ENCODE peak calls at places on chromosomes 7 and 10, in five cellular contexts. X, A, T, C and U are unnamed samples. For H3K36me3 and H3K4me1, the result is how much of the 10 kb centered on the place peaks cover.

GRCh38 chr10:114485695-114486400 is 81.5 kb upstream of the AFAP1L2 start:
- DNase-seq in X (no peak), A (no peak), T (no peak), C (no peak), U (no peak)

GRCh38 chr7:111741811-111742240 is 179.5 kb upstream of the IMMP2L start:
- DNase-seq in X (peak), A (peak), T (no peak), C (peak), U (peak)

GRCh38 chr10:70284542-70285150 is 842 bp upstream of the NPFFR1 start:
- DNase-seq in X (no peak), A (no peak), T (no peak), C (no peak), U (no peak)

GRCh38 chr7:121605297-121605640 is 209.2 kb upstream of the FAM3C start:
- DNase-seq in X (peak), A (no peak), T (no peak), C (peak), U (no peak)

GRCh38 chr10:1132584-1132983 is 76.4 kb downstream of the WDR37 start:
- DNase-seq in X (no peak), A (no peak), T (no peak), C (no peak), U (no peak)

GRCh38 chr10:15363031-15363430 is 8.1 kb downstream of the FAM171A1 start:
- DNase-seq in X (no peak), A (no peak), T (no peak), C (no peak), U (no peak)

GRCh38 chr7:155913719-155914118 is 101.5 kb upstream of the SHH start:
- DNase-seq in X (no peak), A (no peak), T (no peak), C (no peak), U (no peak)

GRCh38 chr10:118911361-118911760 is 118.2 kb upstream of the NANOS1 start:
- DNase-seq in X (peak), A (no peak), T (no peak), C (peak), U (no peak)

GRCh38 chr10:106696239-106696638 is 468.3 kb downstream of the SORCS1 start:
- DNase-seq in X (no peak), A (no peak), T (no peak), C (no peak), U (no peak)

GRCh38 chr7:156379242-156380070 is 261.1 kb upstream of the RNF32 start:
- DNase-seq in X (no peak), A (no peak), T (no peak), C (no peak), U (no peak)

GRCh38 chr7:35839860-35840854 is 39.3 kb downstream of the SEPTIN7 start:
- DNase-seq in X (peak), A (no peak), T (no peak), C (peak), U (no peak)

GRCh38 chr7:142859829-142860228 is 5.0 kb downstream of the EPHB6 start:
- DNase-seq in X (peak), A (no peak), T (no peak), C (peak), U (no peak)

GRCh38 chr10:110008518-110009339 is 945 bp downstream of the ADD3 start:
- DNase-seq in X (peak), A (peak), T (peak), C (no peak), U (peak)

GRCh38 chr10:100883322-100883821 is 29.4 kb upstream of the SLF2 start:
- DNase-seq in X (no peak), A (no peak), T (no peak), C (no peak), U (no peak)

GRCh38 chr7:143285806-143286521 is 1.2 kb downstream of the TMEM139 start:
- DNase-seq in X (no peak), A (no peak), T (no peak), C (no peak), U (no peak)

GRCh38 chr7:16811555-16811954 is 6.8 kb upstream of the AGR2 start:
- DNase-seq in X (no peak), A (no peak), T (no peak), C (peak), U (no peak)

GRCh38 chr10:94890264-94891022 is 48.0 kb upstream of the CYP2C9 start:
- DNase-seq in X (no peak), A (no peak), T (no peak), C (no peak), U (no peak)

GRCh38 chr10:117221156-117221711 is 19.7 kb upstream of the SLC18A2 start:
- DNase-seq in X (peak), A (no peak), T (no peak), C (no peak), U (no peak)

GRCh38 chr7:125316451-125316850 is 386.8 kb upstream of the POT1 start:
- DNase-seq in X (peak), A (no peak), T (no peak), C (no peak), U (no peak)

GRCh38 chr7:30845426-30846135 is 66.1 kb upstream of the AQP1 start:
- DNase-seq in X (peak), A (no peak), T (no peak), C (peak), U (no peak)

GRCh38 chr10:794382-794956 is 105.0 kb upstream of the DIP2C start:
- DNase-seq in X (peak), A (no peak), T (no peak), C (peak), U (no peak)

GRCh38 chr7:68216046-68216445 is 1219.4 kb downstream of the TYW1 start:
- DNase-seq in X (peak), A (no peak), T (no peak), C (no peak), U (no peak)

GRCh38 chr10:593016-593415 is 96.5 kb downstream of the DIP2C start:
- DNase-seq in X (no peak), A (no peak), T (no peak), C (no peak), U (no peak)

GRCh38 chr7:99173787-99174186 is 29.9 kb upstream of the SMURF1 start:
- DNase-seq in X (no peak), A (no peak), T (no peak), C (no peak), U (no peak)

GRCh38 chr7:137287651-137288258 is 55.8 kb downstream of the PTN start:
- DNase-seq in X (peak), A (no peak), T (no peak), C (peak), U (no peak)

GRCh38 chr7:95989301-95989700 is 216.9 kb downstream of the DYNC1I1 start:
- DNase-seq in X (no peak), A (no peak), T (no peak), C (no peak), U (no peak)

GRCh38 chr10:31268616-31269303 is 50.3 kb upstream of the ZEB1 start:
- DNase-seq in X (no peak), A (no peak), T (no peak), C (no peak), U (no peak)

GRCh38 chr10:110275140-110275729 is 29.5 kb downstream of the SMNDC1 start:
- DNase-seq in X (no peak), A (no peak), T (no peak), C (no peak), U (no peak)

GRCh38 chr10:15742831-15743230 is 23.1 kb upstream of the ITGA8 start:
- DNase-seq in X (no peak), A (no peak), T (no peak), C (no peak), U (no peak)

GRCh38 chr10:26939290-26939956 is 78.7 kb upstream of the ABI1 start:
- DNase-seq in X (no peak), A (no peak), T (no peak), C (no peak), U (no peak)

GRCh38 chr10:24206926-24207701 is 1.8 kb upstream of the KIAA1217 start:
- DNase-seq in X (no peak), A (no peak), T (no peak), C (no peak), U (no peak)

DNA sequence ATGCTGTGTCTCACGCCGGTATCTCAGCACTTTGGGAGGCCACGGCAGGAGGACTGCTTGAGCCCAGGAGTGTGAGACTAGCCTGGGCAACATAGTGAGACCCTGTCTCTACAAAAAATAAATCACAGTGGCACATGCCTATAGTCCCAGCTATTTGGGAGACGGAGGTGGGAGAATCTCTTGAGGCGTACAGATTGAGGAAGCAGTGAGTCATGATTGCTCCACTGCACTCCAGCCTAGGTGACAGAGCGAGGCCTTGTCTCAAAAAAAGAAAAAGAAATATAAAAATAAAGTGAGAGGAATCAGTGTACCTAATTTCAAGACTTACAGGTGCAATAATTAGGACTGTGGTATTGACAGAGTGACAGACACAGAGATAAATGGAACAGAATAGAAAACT is 23.9 kb downstream of the SLC25A40 start:
- DNase-seq in X (no peak), A (no peak), T (no peak), C (no peak), U (no peak)
- H3K36me3 ChIP-seq in X (under half), A (under half), T (under half), C (under half), U (under half)

DNA sequence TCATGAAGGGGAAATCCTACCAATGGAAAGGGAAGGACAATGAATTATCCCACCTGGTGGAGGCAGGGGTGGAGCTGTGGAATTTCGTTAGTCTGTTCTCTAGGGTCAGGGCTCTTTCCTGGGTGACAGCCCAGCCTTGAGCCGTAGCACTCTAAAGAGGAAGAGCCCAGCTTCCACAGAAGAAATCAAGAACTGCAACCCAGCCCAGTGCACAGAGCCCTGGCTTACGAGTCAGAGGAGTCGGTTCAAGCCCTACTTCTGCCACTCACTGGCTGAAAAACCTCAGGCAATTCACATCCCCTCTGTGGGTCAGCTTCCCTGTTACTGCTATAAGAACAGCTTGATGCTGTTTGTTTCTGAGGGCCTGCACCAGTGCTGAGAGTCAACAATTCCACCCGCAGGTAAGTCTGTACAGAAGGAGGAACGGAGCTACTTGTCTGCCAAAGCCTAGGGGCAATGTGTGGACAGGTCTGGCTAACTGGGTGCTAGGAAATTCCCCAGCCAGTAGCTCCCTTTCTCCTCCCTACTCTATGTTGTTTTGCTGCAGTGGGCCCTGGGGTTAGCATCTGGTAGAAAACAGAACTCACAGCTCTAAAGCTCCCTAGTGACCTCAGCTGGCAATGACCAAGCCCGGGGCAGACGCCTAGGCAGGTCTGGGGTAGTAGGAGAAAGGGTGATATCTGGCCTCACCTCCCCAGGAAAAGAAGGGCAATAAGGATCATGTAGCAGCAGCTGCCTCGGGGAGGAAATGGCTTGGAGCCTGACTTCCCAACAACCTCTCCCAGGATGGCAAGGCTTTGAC is 3.3 kb downstream of the AVPI1 start:
- DNase-seq in X (peak), A (no peak), T (no peak), C (peak), U (no peak)
- H3K4me1 ChIP-seq in X (under half), A (under half), T (under half), C (under half), U (under half)

GRCh38 chr7:152185514-152185913 is 160.0 kb downstream of the GALNT11 start:
- DNase-seq in X (peak), A (no peak), T (no peak), C (peak), U (no peak)
- H3K36me3 ChIP-seq in X (half or more), A (half or more), T (under half), C (under half), U (half or more)

DNA sequence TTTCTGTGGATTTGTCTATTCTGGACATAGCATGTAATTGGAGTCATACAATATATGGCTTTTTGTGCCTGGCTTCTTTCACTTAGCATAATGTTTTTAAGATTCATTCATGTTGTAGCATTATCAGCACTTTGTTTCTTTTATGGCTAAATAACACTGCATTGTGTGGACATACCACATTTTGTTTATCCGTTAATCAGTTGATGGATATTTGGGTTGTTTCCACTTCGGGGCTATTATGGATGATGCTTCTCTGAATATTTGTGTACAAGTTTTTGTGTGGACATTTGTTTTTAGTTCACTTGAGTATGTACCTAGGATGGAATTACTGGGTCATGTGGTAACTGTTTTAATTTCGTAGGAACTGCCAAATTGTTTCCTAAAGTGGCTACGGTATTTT is 6.4 kb downstream of the LCOR start:
- DNase-seq in X (no peak), A (no peak), T (no peak), C (no peak), U (no peak)
- H3K4me1 ChIP-seq in X (under half), A (under half), T (under half), C (under half), U (under half)

GRCh38 chr7:151125835-151126481 is 39.7 kb downstream of the AGAP3 start:
- DNase-seq in X (peak), A (no peak), T (no peak), C (peak), U (no peak)

GRCh38 chr7:151124205-151124880 is 38.1 kb downstream of the AGAP3 start:
- DNase-seq in X (no peak), A (no peak), T (no peak), C (no peak), U (no peak)

GRCh38 chr7:151124899-151125399 is 38.7 kb downstream of the AGAP3 start:
- DNase-seq in X (no peak), A (no peak), T (no peak), C (no peak), U (no peak)

GRCh38 chr7:151126500-151127137 is 40.3 kb downstream of the AGAP3 start:
- DNase-seq in X (no peak), A (no peak), T (no peak), C (no peak), U (no peak)

GRCh38 chr7:151125459-151125834 is 39.2 kb downstream of the AGAP3 start:
- DNase-seq in X (peak), A (no peak), T (no peak), C (peak), U (no peak)
- H3K36me3 ChIP-seq in X (under half), A (under half), T (half or more), C (under half), U (under half)

GRCh38 chr10:61752111-61753011 is 89.6 kb downstream of the CABCOCO1 start:
- DNase-seq in X (peak), A (no peak), T (no peak), C (peak), U (peak)
- H3K4me1 ChIP-seq in X (under half), A (under half), T (under half), C (under half), U (under half)

GRCh38 chr7:76060842-76061241 is 12.9 kb downstream of the MDH2 start:
- DNase-seq in X (no peak), A (no peak), T (no peak), C (no peak), U (no peak)
- H3K36me3 ChIP-seq in X (half or more), A (half or more), T (half or more), C (under half), U (half or more)

DNA sequence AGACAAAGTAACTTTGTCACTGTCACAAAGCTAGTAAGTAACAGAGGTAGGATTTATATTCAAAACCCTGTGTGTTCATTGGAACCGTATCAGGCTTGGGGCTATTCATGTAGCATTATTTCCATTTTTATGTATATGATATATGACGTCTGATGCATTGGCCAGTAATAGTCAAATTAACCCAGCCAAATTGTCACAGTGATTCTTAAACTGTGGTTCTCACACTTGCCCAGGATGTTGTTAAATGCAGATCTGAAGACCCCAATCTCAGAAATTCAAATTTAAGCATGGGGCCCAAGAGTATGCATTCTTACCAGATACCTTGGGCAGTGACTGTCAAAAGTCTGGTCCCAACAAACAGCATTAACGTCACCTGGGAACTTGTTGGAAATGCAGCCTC is 63.9 kb downstream of the C1GALT1 start:
- DNase-seq in X (no peak), A (no peak), T (no peak), C (no peak), U (no peak)
- H3K4me1 ChIP-seq in X (under half), A (under half), T (under half), C (under half), U (under half)

GRCh38 chr10:79139124-79139835 is 70.5 kb downstream of the ZMIZ1 start:
- DNase-seq in X (peak), A (no peak), T (no peak), C (peak), U (no peak)

GRCh38 chr10:79137404-79137803 is 68.6 kb downstream of the ZMIZ1 start:
- DNase-seq in X (no peak), A (no peak), T (no peak), C (no peak), U (no peak)

GRCh38 chr10:79136227-79137005 is 67.7 kb downstream of the ZMIZ1 start:
- DNase-seq in X (no peak), A (no peak), T (no peak), C (peak), U (peak)

GRCh38 chr10:79138449-79139123 is 69.8 kb downstream of the ZMIZ1 start:
- DNase-seq in X (no peak), A (no peak), T (no peak), C (no peak), U (no peak)

GRCh38 chr10:79137826-79138225 is 69.1 kb downstream of the ZMIZ1 start:
- DNase-seq in X (peak), A (no peak), T (no peak), C (peak), U (no peak)
- H3K36me3 ChIP-seq in X (under half), A (under half), T (under half), C (under half), U (under half)

DNA sequence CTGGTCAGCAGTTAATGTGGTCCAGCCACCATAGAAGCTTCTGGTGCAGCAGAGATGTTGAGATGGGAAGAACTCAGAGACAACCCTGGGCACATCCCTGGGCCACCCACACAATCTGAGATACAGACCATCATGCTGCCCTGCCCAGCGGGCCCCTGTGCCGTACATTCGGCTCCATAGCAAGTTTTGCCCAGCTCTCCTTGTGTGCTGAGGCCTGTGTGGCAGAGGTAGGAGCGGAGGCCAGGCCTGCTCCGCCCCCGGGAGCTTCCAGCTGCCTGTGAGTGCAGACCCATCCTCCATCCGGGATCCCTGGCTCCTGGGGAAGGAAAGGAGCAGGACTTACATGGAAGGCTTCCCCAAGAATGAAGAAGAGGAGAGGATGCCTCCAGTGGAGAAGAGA is 140.3 kb downstream of the NEURL1 start:
- DNase-seq in X (no peak), A (no peak), T (no peak), C (no peak), U (no peak)
- H3K4me1 ChIP-seq in X (under half), A (under half), T (under half), C (under half), U (under half)